ENCODE peak calls at places on chromosome 5, in seven cellular contexts. G, Q, I, V, A, N and M are unnamed samples.
A peak's percentile ranks its signal among the peaks of the same experiment; 100 is the strongest.

GRCh38 chr5:71503536-71503935 is 48.1 kb downstream of the BDP1 start:
- DNase-seq in G (no peak), Q (no peak), I (no peak), V (no peak), A (no peak), N (no peak), M (no peak)

GRCh38 chr5:132059043-132059695 is 1.3 kb upstream of the IL3 start:
- DNase-seq in G (no peak), Q (peak; percentile 46), I (no peak), V (peak; percentile 14), A (no peak), N (no peak), M (peak; percentile 15)

GRCh38 chr5:112886975-112887374 is 25.9 kb downstream of the SRP19 start:
- DNase-seq in G (no peak), Q (no peak), I (no peak), V (no peak), A (no peak), N (no peak), M (no peak)

GRCh38 chr5:56479701-56480304 is 246.7 kb upstream of the ANKRD55 start:
- DNase-seq in G (peak; percentile 43), Q (no peak), I (peak; percentile 33), V (no peak), A (peak; percentile 35), N (no peak), M (no peak)

GRCh38 chr5:169253071-169253470 is 47.9 kb downstream of the SLIT3 start:
- DNase-seq in G (no peak), Q (no peak), I (no peak), V (no peak), A (no peak), N (no peak), M (no peak)

GRCh38 chr5:80705216-80705769 is 50.5 kb upstream of the DHFR start:
- DNase-seq in G (no peak), Q (no peak), I (no peak), V (no peak), A (no peak), N (no peak), M (no peak)

GRCh38 chr5:83827111-83827541 is 106.5 kb upstream of the HAPLN1 start:
- DNase-seq in G (peak; percentile 66), Q (no peak), I (no peak), V (no peak), A (peak; percentile 4), N (no peak), M (no peak)

GRCh38 chr5:109685916-109686315 is 3.8 kb upstream of the MAN2A1 start:
- DNase-seq in G (no peak), Q (no peak), I (no peak), V (no peak), A (no peak), N (no peak), M (no peak)

GRCh38 chr5:73120222-73121108 is at the start of gene TMEM171:
- DNase-seq in G (peak; percentile 31), Q (peak; percentile 55), I (no peak), V (no peak), A (peak; percentile 20), N (peak; percentile 27), M (peak; percentile 45)

GRCh38 chr5:79684782-79685181 is 4.9 kb upstream of the CMYA5 start:
- DNase-seq in G (no peak), Q (no peak), I (no peak), V (no peak), A (no peak), N (no peak), M (no peak)

GRCh38 chr5:14405706-14406553 is 175.7 kb upstream of the OTULINL start:
- DNase-seq in G (peak; percentile 64), Q (no peak), I (no peak), V (no peak), A (no peak), N (no peak), M (no peak)

GRCh38 chr5:180343846-180344327 is 9.2 kb downstream of the GFPT2 start:
- DNase-seq in G (peak; percentile 30), Q (no peak), I (no peak), V (no peak), A (no peak), N (no peak), M (peak; percentile 70)

GRCh38 chr5:173878224-173878967 is 9.8 kb upstream of the CPEB4 start:
- DNase-seq in G (no peak), Q (no peak), I (peak; percentile 83), V (peak; percentile 51), A (no peak), N (peak; percentile 45), M (no peak)

GRCh38 chr5:115336201-115336720 is 39.8 kb upstream of the CCDC112 start:
- DNase-seq in G (no peak), Q (no peak), I (no peak), V (no peak), A (no peak), N (no peak), M (no peak)

GRCh38 chr5:62082370-62082778 is 223.6 kb upstream of the KIF2A start:
- DNase-seq in G (peak; percentile 69), Q (no peak), I (no peak), V (no peak), A (peak; percentile 57), N (no peak), M (no peak)

GRCh38 chr5:107422494-107422893 is 248.2 kb downstream of the EFNA5 start:
- DNase-seq in G (no peak), Q (no peak), I (no peak), V (no peak), A (no peak), N (no peak), M (no peak)

GRCh38 chr5:41636605-41637004 is 126.2 kb upstream of the PLCXD3 start:
- DNase-seq in G (no peak), Q (no peak), I (no peak), V (no peak), A (peak; percentile 47), N (no peak), M (no peak)

GRCh38 chr5:122077451-122078115 is 476 bp downstream of the LOX start:
- DNase-seq in G (no peak), Q (peak; percentile 51), I (peak; percentile 38), V (no peak), A (peak; percentile 29), N (peak; percentile 18), M (peak; percentile 54)

GRCh38 chr5:150780180-150780692 is 1.7 kb downstream of the SMIM3 start:
- DNase-seq in G (peak; percentile 61), Q (no peak), I (no peak), V (no peak), A (peak; percentile 54), N (peak; percentile 32), M (peak; percentile 46)

GRCh38 chr5:116396700-116397099 is 177.9 kb downstream of the SEMA6A start:
- DNase-seq in G (no peak), Q (no peak), I (no peak), V (no peak), A (no peak), N (no peak), M (no peak)
- H3K27ac ChIP-seq in G (no peak overlapping the region), Q (no peak overlapping the region), I (peak overlapping the region; percentile 14), V (peak overlapping the region; percentile 26), A (no peak overlapping the region), N (no peak overlapping the region), M (peak overlapping the region; percentile 79)

DNA sequence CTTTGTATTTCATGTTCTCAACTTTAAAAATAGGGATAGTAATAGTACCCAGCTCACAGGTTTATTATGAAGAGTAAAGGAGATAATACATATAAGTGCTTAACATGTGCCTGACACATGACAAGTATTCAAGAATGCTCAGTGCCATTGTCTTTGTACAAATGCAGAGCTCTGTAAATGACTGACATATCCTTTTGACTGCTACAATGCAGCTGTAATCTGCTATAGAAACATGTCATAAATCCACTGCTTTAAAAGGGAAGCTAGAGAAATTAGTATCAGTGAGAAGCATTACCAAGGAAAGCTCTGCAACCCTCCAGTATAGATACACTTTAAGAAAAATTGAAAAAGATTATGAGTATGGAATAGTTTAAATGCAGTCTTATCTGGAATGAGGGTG is 18.0 kb downstream of the ERAP1 start:
- DNase-seq in G (no peak), Q (no peak), I (no peak), V (no peak), A (no peak), N (no peak), M (no peak)
- H3K36me3 ChIP-seq in G (peaks cover 5% of the 10 kb centered on the region), Q (peaks cover 60% of the 10 kb centered on the region), I (no peaks in the 10 kb centered on the region), V (peaks cover 100% of the 10 kb centered on the region), A (peaks cover 9% of the 10 kb centered on the region), N (peaks cover 4% of the 10 kb centered on the region), M (peaks cover 96% of the 10 kb centered on the region)

DNA sequence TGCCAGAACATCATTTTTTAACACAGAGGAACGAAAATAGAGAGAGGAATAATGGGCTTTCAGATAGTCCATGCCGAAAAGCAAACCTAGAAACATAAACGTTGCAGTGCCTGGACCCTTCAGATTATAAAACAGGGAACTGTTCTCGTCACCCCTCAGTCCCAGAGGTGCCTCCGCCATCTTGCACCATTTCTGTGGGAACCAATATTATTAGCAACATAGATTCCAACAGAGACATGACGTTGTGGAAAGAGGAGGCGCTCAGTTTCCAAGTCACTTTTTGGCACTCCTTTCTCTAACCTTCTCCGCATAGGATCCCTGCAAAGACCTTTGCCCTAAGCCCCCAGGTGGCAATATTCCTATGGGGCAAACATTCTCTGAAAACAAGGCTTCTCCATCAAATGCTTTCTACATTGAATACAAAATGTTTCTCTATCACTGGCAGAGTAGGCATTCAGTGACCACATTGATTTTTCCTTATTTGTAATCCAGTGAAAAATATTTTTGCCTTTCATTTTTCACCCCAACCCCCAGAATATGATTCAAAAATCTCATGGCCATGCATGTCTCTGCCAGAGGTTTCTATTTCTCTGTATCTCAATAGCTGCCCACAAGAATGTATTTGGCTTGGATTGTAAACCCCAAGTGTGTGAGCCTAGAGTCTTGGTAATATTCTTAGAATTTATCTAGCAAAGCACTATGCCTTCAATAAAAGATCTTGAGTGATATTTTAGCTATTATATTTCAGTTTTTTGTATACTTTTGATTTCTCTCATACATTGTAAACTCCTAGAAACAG is 500.8 kb upstream of the WWC1 start:
- DNase-seq in G (peak; percentile 81), Q (no peak), I (no peak), V (no peak), A (peak; percentile 8), N (no peak), M (no peak)
- H3K27ac ChIP-seq in G (no peak overlapping the region), Q (no peak overlapping the region), I (no peak overlapping the region), V (no peak overlapping the region), A (no peak overlapping the region), N (no peak overlapping the region), M (no peak overlapping the region)

GRCh38 chr5:176497852-176498251 is 39.4 kb downstream of the RNF44 start:
- DNase-seq in G (no peak), Q (no peak), I (no peak), V (no peak), A (peak; percentile 26), N (no peak), M (no peak)

GRCh38 chr5:176499273-176499672 is 37.9 kb downstream of the RNF44 start:
- DNase-seq in G (no peak), Q (no peak), I (no peak), V (no peak), A (no peak), N (no peak), M (no peak)

GRCh38 chr5:176501333-176501732 is 35.9 kb downstream of the RNF44 start:
- DNase-seq in G (peak; percentile 71), Q (no peak), I (no peak), V (no peak), A (peak; percentile 26), N (no peak), M (no peak)

DNA sequence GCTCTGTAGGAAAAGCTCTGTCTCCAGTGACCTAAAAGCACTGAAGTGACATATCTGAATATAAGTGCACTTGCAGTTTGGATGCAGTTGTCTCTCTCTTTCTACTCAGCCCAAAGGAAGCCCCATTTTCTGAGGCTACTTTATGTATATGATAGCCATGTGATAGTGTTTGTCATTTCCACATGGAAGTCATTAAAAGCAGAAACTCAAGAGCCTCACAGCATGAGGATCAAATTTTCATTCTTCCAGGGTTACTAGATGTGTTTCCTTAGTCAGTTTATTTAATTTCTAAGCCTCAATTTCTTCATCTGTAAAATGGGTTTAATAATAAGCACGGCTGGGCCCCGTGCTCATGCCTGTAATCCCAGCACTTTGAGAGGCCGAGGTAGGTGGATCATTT is 36.7 kb downstream of the RNF44 start:
- DNase-seq in G (no peak), Q (no peak), I (no peak), V (no peak), A (no peak), N (no peak), M (no peak)
- H3K36me3 ChIP-seq in G (peaks cover 44% of the 10 kb centered on the region), Q (peaks cover 97% of the 10 kb centered on the region), I (no peaks in the 10 kb centered on the region), V (peaks cover 100% of the 10 kb centered on the region), A (peaks cover 47% of the 10 kb centered on the region), N (peaks cover 17% of the 10 kb centered on the region), M (peaks cover 100% of the 10 kb centered on the region)